ENCODE peak calls at places on chromosomes 7 and 10, in nine cellular contexts. W, N, R, S, X, P, D, T and O are unnamed samples.

GRCh38 chr10:5910323-5911100 is 20.5 kb downstream of the FBH1 start:
- DNase-seq in W (no peak), N (no peak), R (no peak), S (no peak), X (no peak), P (peak; percentile 40), D (no peak), T (no peak), O (no peak)

GRCh38 chr7:41054960-41055700 is 647.8 kb downstream of the INHBA start:
- DNase-seq in W (no peak), N (no peak), R (no peak), S (no peak), X (no peak), P (no peak), D (peak; percentile 53), T (no peak), O (no peak)

GRCh38 chr10:94107191-94107590 is 113.5 kb downstream of the PLCE1 start:
- DNase-seq in W (no peak), N (no peak), R (no peak), S (no peak), X (no peak), P (no peak), D (no peak), T (no peak), O (no peak)

GRCh38 chr7:139661043-139661440 is 116.8 kb downstream of the HIPK2 start:
- DNase-seq in W (no peak), N (no peak), R (no peak), S (no peak), X (no peak), P (no peak), D (no peak), T (peak; percentile 27), O (no peak)

GRCh38 chr10:92241501-92241900 is 49.4 kb downstream of the CPEB3 start:
- DNase-seq in W (no peak), N (no peak), R (no peak), S (no peak), X (no peak), P (no peak), D (no peak), T (no peak), O (no peak)

GRCh38 chr10:27251554-27251953 is 11.0 kb upstream of the ACBD5 start:
- DNase-seq in W (no peak), N (no peak), R (no peak), S (no peak), X (no peak), P (no peak), D (no peak), T (no peak), O (no peak)

GRCh38 chr10:74957199-74958084 is 131.0 kb downstream of the KAT6B start:
- DNase-seq in W (no peak), N (no peak), R (no peak), S (peak; percentile 11), X (no peak), P (no peak), D (no peak), T (no peak), O (no peak)

GRCh38 chr10:43044444-43045245 is 32.2 kb upstream of the RET start:
- DNase-seq in W (no peak), N (no peak), R (no peak), S (no peak), X (peak; percentile 74), P (no peak), D (peak; percentile 17), T (peak; percentile 15), O (no peak)

GRCh38 chr7:141076377-141076776 is 2.5 kb downstream of the TMEM178B start:
- DNase-seq in W (no peak), N (no peak), R (no peak), S (no peak), X (no peak), P (no peak), D (no peak), T (no peak), O (no peak)

GRCh38 chr10:6741561-6741960 is 161.5 kb upstream of the PRKCQ start:
- DNase-seq in W (no peak), N (no peak), R (no peak), S (peak; percentile 74), X (no peak), P (no peak), D (no peak), T (no peak), O (no peak)

GRCh38 chr7:87709258-87709657 is 81.1 kb downstream of the RUNDC3B start:
- DNase-seq in W (no peak), N (peak; percentile 6), R (no peak), S (no peak), X (no peak), P (no peak), D (no peak), T (no peak), O (no peak)

GRCh38 chr10:112467541-112468075 is 20.6 kb downstream of the VTI1A start:
- DNase-seq in W (no peak), N (no peak), R (no peak), S (no peak), X (no peak), P (no peak), D (no peak), T (no peak), O (no peak)

GRCh38 chr7:78734626-78735025 is 718.8 kb downstream of the MAGI2 start:
- DNase-seq in W (no peak), N (peak; percentile 38), R (no peak), S (no peak), X (no peak), P (no peak), D (no peak), T (no peak), O (peak; percentile 8)

GRCh38 chr7:7969306-7970112 is 913 bp downstream of the GLCCI1 start:
- DNase-seq in W (peak; percentile 52), N (peak; percentile 22), R (peak; percentile 67), S (peak; percentile 44), X (no peak), P (peak; percentile 36), D (peak; percentile 58), T (peak; percentile 51), O (peak; percentile 24)
- TF ChIP-seq CTCF in W (no peak), N (peak; percentile 9), R (no peak), S (no peak), X (peak; percentile 45), P (no peak), D (peak; percentile 17), T (no peak), O (no peak)

GRCh38 chr7:123060446-123060845 is 64.9 kb upstream of the TAS2R16 start:
- DNase-seq in W (no peak), N (no peak), R (no peak), S (no peak), X (no peak), P (no peak), D (no peak), T (no peak), O (no peak)

GRCh38 chr7:123057926-123058325 is 62.4 kb upstream of the TAS2R16 start:
- DNase-seq in W (no peak), N (no peak), R (no peak), S (no peak), X (no peak), P (no peak), D (no peak), T (no peak), O (no peak)

GRCh38 chr7:123051916-123052315 is 56.4 kb upstream of the TAS2R16 start:
- DNase-seq in W (no peak), N (no peak), R (no peak), S (no peak), X (no peak), P (no peak), D (no peak), T (no peak), O (no peak)

DNA sequence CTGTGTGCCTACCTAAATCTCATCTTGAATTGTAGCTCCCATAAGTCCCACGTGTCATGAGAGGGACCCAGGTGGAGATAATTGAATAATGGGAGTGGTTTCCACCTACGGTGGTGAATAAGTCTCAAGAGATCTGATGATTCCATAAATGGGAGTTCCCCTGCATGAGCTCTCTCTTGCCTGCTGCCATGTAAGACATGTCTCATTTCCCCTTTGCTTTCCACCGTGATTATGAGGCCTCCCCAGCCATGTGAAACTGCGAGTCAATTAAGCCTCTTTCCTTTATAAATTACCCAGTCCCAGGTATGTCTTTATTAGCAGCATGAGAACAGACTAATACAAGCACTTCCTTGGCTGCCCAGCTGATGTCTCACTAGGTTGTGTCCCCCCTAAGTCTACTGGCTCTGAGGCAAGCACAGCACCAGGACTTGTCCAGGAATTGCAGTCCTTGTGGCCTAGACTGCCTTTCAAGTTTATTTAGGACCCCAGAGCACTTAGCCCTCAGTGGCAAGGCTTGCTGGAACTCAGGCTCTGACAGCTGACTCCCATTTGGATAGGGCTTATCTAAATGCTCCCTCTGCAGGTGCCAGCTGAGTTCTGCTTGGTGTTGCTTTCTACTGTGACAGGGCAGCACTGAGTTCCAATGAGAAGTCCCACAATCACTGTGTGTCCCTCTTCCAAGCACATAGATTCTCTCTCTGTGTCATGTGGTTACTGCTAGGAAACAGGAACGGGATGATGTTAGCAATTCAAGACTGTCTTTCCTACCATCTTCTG is 59.0 kb upstream of the TAS2R16 start:
- DNase-seq in W (no peak), N (peak; percentile 67), R (peak; percentile 84), S (no peak), X (no peak), P (peak; percentile 38), D (no peak), T (no peak), O (peak; percentile 15)
- TF ChIP-seq CTCF in W (no peak), N (peak; percentile 27), R (no peak), S (peak; percentile 25), X (no peak), P (no peak), D (no peak), T (no peak), O (no peak)

GRCh38 chr10:99630439-99630838 is 10.2 kb upstream of the SLC25A28 start:
- DNase-seq in W (no peak), N (peak; percentile 72), R (no peak), S (peak; percentile 76), X (no peak), P (no peak), D (peak; percentile 56), T (peak; percentile 83), O (peak; percentile 53)
- TF ChIP-seq CTCF in W (no peak), N (peak; percentile 55), R (peak; percentile 67), S (peak; percentile 25), X (peak; percentile 70), P (peak; percentile 12), D (peak; percentile 62), T (no peak), O (peak; percentile 92)

GRCh38 chr7:80136276-80137045 is 1.8 kb downstream of the GNAI1 start:
- DNase-seq in W (no peak), N (peak; percentile 73), R (no peak), S (no peak), X (no peak), P (no peak), D (no peak), T (no peak), O (peak; percentile 41)

GRCh38 chr7:80134105-80134535 is 511 bp upstream of the GNAI1 start:
- DNase-seq in W (no peak), N (peak; percentile 92), R (no peak), S (no peak), X (no peak), P (no peak), D (no peak), T (no peak), O (no peak)

GRCh38 chr7:80133361-80134104 is 1.1 kb upstream of the GNAI1 start:
- DNase-seq in W (no peak), N (peak; percentile 94), R (no peak), S (no peak), X (no peak), P (no peak), D (no peak), T (peak; percentile 14), O (peak; percentile 93)

GRCh38 chr7:80135306-80136104 is 874 bp downstream of the GNAI1 start:
- DNase-seq in W (peak; percentile 10), N (peak; percentile 37), R (peak; percentile 44), S (no peak), X (no peak), P (peak; percentile 48), D (no peak), T (peak; percentile 35), O (no peak)

GRCh38 chr7:80134536-80135305 is at the start of gene GNAI1:
- DNase-seq in W (peak; percentile 19), N (peak; percentile 28), R (peak; percentile 90), S (peak; percentile 88), X (no peak), P (peak; percentile 71), D (peak; percentile 92), T (peak; percentile 67), O (peak; percentile 91)
- TF ChIP-seq CTCF in W (peak; percentile 17), N (peak; percentile 52), R (peak; percentile 36), S (peak; percentile 14), X (peak; percentile 79), P (peak; percentile 56), D (peak; percentile 59), T (peak; percentile 9), O (peak; percentile 93)